ENCODE peak calls at places on chromosomes 4 and X, in five cellular contexts. One of them, this sample, is unnamed.

GRCh38 chrX:105462191-105462590 is 241.7 kb upstream of the TEX13A start:
- DNase-seq in GM23338: no peak
- DNase-seq in mesendoderm: no peak
- DNase-seq in psoas muscle: no peak
- DNase-seq in CD8-positive, alpha-beta T cell: no peak
- DNase-seq in this sample: no peak

GRCh38 chr4:40842318-40842717 is 92.6 kb downstream of the NSUN7 start:
- DNase-seq in GM23338: no peak
- DNase-seq in mesendoderm: no peak
- DNase-seq in psoas muscle: no peak
- DNase-seq in CD8-positive, alpha-beta T cell: no peak
- DNase-seq in this sample: no peak

GRCh38 chr4:169345207-169345788 is 74.5 kb upstream of the SH3RF1 start:
- DNase-seq in GM23338: no peak
- DNase-seq in mesendoderm: no peak
- DNase-seq in psoas muscle: no peak
- DNase-seq in CD8-positive, alpha-beta T cell: no peak
- DNase-seq in this sample: peak

GRCh38 chr4:71009796-71010588 is 16.5 kb downstream of the DCK start:
- DNase-seq in GM23338: peak
- DNase-seq in mesendoderm: peak
- DNase-seq in psoas muscle: no peak
- DNase-seq in CD8-positive, alpha-beta T cell: no peak
- DNase-seq in this sample: peak

GRCh38 chrX:10327651-10328050 is 170.9 kb downstream of the CLCN4 start:
- DNase-seq in GM23338: peak
- DNase-seq in mesendoderm: peak
- DNase-seq in psoas muscle: no peak
- DNase-seq in CD8-positive, alpha-beta T cell: no peak
- DNase-seq in this sample: no peak

GRCh38 chr4:176001171-176002006 is 64.3 kb upstream of the WDR17 start:
- DNase-seq in GM23338: peak
- DNase-seq in mesendoderm: peak
- DNase-seq in psoas muscle: peak
- DNase-seq in CD8-positive, alpha-beta T cell: no peak
- DNase-seq in this sample: peak

GRCh38 chr4:163611172-163611571 is 116.7 kb downstream of the TMA16 start:
- DNase-seq in GM23338: no peak
- DNase-seq in mesendoderm: no peak
- DNase-seq in psoas muscle: no peak
- DNase-seq in CD8-positive, alpha-beta T cell: no peak
- DNase-seq in this sample: no peak

GRCh38 chr4:147362868-147363440 is 117.9 kb upstream of the EDNRA start:
- DNase-seq in GM23338: no peak
- DNase-seq in mesendoderm: no peak
- DNase-seq in psoas muscle: peak
- DNase-seq in CD8-positive, alpha-beta T cell: no peak
- DNase-seq in this sample: peak

GRCh38 chrX:109440475-109440874 is 41.4 kb downstream of the GUCY2F start:
- DNase-seq in GM23338: no peak
- DNase-seq in mesendoderm: no peak
- DNase-seq in psoas muscle: no peak
- DNase-seq in CD8-positive, alpha-beta T cell: no peak
- DNase-seq in this sample: no peak
- H3K27ac ChIP-seq in GM23338: no peak
- H3K27ac ChIP-seq in mesendoderm: no peak
- H3K27ac ChIP-seq in psoas muscle: no peak
- H3K27ac ChIP-seq in CD8-positive, alpha-beta T cell: no peak
- H3K27ac ChIP-seq in this sample: no peak

DNA sequence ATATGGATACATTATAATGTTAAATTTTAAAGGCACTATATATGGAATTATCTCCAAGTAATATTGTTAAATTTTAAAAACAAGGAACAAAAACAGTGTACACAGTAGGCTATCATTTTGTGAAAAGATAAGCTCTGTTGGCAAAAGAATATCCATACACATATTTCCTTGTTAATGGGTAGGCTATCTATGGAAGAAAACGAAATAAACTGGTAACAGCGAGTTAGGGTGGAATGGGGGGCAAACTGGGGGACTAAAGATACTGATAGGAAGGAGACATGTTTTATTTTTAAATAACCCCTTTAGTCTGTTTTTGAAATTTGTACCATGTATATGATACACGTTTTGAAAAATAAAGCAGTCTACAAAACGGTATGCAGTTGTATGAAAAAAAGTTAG is 3.6 kb upstream of the TSPAN5 start:
- DNase-seq in GM23338: no peak
- DNase-seq in mesendoderm: no peak
- DNase-seq in psoas muscle: no peak
- DNase-seq in CD8-positive, alpha-beta T cell: no peak
- DNase-seq in this sample: no peak
- H3K27ac ChIP-seq in GM23338: no peak
- H3K27ac ChIP-seq in mesendoderm: no peak
- H3K27ac ChIP-seq in psoas muscle: no peak
- H3K27ac ChIP-seq in CD8-positive, alpha-beta T cell: no peak
- H3K27ac ChIP-seq in this sample: no peak

GRCh38 chr4:77564231-77564630 is 41.4 kb upstream of the CXCL13 start:
- DNase-seq in GM23338: no peak
- DNase-seq in mesendoderm: no peak
- DNase-seq in psoas muscle: no peak
- DNase-seq in CD8-positive, alpha-beta T cell: no peak
- DNase-seq in this sample: no peak
- H3K27ac ChIP-seq in GM23338: no peak
- H3K27ac ChIP-seq in mesendoderm: no peak
- H3K27ac ChIP-seq in psoas muscle: no peak
- H3K27ac ChIP-seq in CD8-positive, alpha-beta T cell: no peak
- H3K27ac ChIP-seq in this sample: no peak

GRCh38 chr4:67892253-67892652 is 8.5 kb upstream of the TMPRSS11D start:
- DNase-seq in GM23338: no peak
- DNase-seq in mesendoderm: no peak
- DNase-seq in psoas muscle: no peak
- DNase-seq in CD8-positive, alpha-beta T cell: no peak
- DNase-seq in this sample: no peak
- H3K27ac ChIP-seq in GM23338: no peak
- H3K27ac ChIP-seq in mesendoderm: no peak
- H3K27ac ChIP-seq in psoas muscle: no peak
- H3K27ac ChIP-seq in CD8-positive, alpha-beta T cell: no peak
- H3K27ac ChIP-seq in this sample: no peak